ENCODE peak calls at places on chromosomes 6 and 20, in four cellular contexts. One of them, this sample, is unnamed.

GRCh38 chr6:52976591-52977035 is 18.5 kb downstream of the GSTA4 start:
- DNase-seq in suprapubic skin: no peak
- DNase-seq in left ventricle myocardium inferior: no peak
- DNase-seq in psoas muscle: peak; percentile 28
- DNase-seq in this sample: no peak

GRCh38 chr20:62761058-62761758 is 35.1 kb upstream of the MRGBP start:
- DNase-seq in suprapubic skin: no peak
- DNase-seq in left ventricle myocardium inferior: no peak
- DNase-seq in psoas muscle: peak; percentile 11
- DNase-seq in this sample: no peak

GRCh38 chr6:163651910-163652309 is 237.4 kb downstream of the QKI start:
- DNase-seq in suprapubic skin: no peak
- DNase-seq in left ventricle myocardium inferior: no peak
- DNase-seq in psoas muscle: no peak
- DNase-seq in this sample: no peak

GRCh38 chr6:155498370-155498769 is 42.7 kb upstream of the NOX3 start:
- DNase-seq in suprapubic skin: no peak
- DNase-seq in left ventricle myocardium inferior: no peak
- DNase-seq in psoas muscle: no peak
- DNase-seq in this sample: no peak

GRCh38 chr6:68134796-68135195 is 500.3 kb upstream of the ADGRB3 start:
- DNase-seq in suprapubic skin: no peak
- DNase-seq in left ventricle myocardium inferior: no peak
- DNase-seq in psoas muscle: no peak
- DNase-seq in this sample: no peak

GRCh38 chr6:155628315-155628714 is 172.7 kb upstream of the NOX3 start:
- DNase-seq in suprapubic skin: no peak
- DNase-seq in left ventricle myocardium inferior: no peak
- DNase-seq in psoas muscle: no peak
- DNase-seq in this sample: no peak

GRCh38 chr6:147870745-147871144 is 362.3 kb downstream of the SAMD5 start:
- DNase-seq in suprapubic skin: no peak
- DNase-seq in left ventricle myocardium inferior: no peak
- DNase-seq in psoas muscle: no peak
- DNase-seq in this sample: no peak

GRCh38 chr6:129604321-129604720 is 105.7 kb downstream of the ARHGAP18 start:
- DNase-seq in suprapubic skin: no peak
- DNase-seq in left ventricle myocardium inferior: no peak
- DNase-seq in psoas muscle: no peak
- DNase-seq in this sample: no peak

GRCh38 chr6:3405679-3406078 is 51.2 kb downstream of the SLC22A23 start:
- DNase-seq in suprapubic skin: no peak
- DNase-seq in left ventricle myocardium inferior: no peak
- DNase-seq in psoas muscle: no peak
- DNase-seq in this sample: no peak

GRCh38 chr20:32451682-32452461 is 93.7 kb downstream of the ASXL1 start:
- DNase-seq in suprapubic skin: no peak
- DNase-seq in left ventricle myocardium inferior: peak; percentile 12
- DNase-seq in psoas muscle: no peak
- DNase-seq in this sample: no peak

GRCh38 chr20:48722002-48722731 is 105.6 kb downstream of the PREX1 start:
- DNase-seq in suprapubic skin: no peak
- DNase-seq in left ventricle myocardium inferior: no peak
- DNase-seq in psoas muscle: no peak
- DNase-seq in this sample: no peak

GRCh38 chr6:11324453-11325023 is 92.1 kb upstream of the NEDD9 start:
- DNase-seq in suprapubic skin: no peak
- DNase-seq in left ventricle myocardium inferior: no peak
- DNase-seq in psoas muscle: no peak
- DNase-seq in this sample: no peak

GRCh38 chr20:14232650-14233049 is 104.8 kb downstream of the FLRT3 start:
- DNase-seq in suprapubic skin: no peak
- DNase-seq in left ventricle myocardium inferior: no peak
- DNase-seq in psoas muscle: no peak
- DNase-seq in this sample: no peak

GRCh38 chr6:89597988-89598387 is 40.6 kb downstream of the LYRM2 start:
- DNase-seq in suprapubic skin: no peak
- DNase-seq in left ventricle myocardium inferior: no peak
- DNase-seq in psoas muscle: no peak
- DNase-seq in this sample: no peak

GRCh38 chr20:61482425-61482887 is 230.4 kb downstream of the CDH4 start:
- DNase-seq in suprapubic skin: no peak
- DNase-seq in left ventricle myocardium inferior: no peak
- DNase-seq in psoas muscle: no peak
- DNase-seq in this sample: no peak

GRCh38 chr6:72748759-72749158 is 126.9 kb downstream of the KCNQ5 start:
- DNase-seq in suprapubic skin: no peak
- DNase-seq in left ventricle myocardium inferior: no peak
- DNase-seq in psoas muscle: no peak
- DNase-seq in this sample: no peak

GRCh38 chr20:57514273-57514751 is 10.6 kb downstream of the CTCFL start:
- DNase-seq in suprapubic skin: peak; percentile 86
- DNase-seq in left ventricle myocardium inferior: peak; percentile 45
- DNase-seq in psoas muscle: peak; percentile 45
- DNase-seq in this sample: no peak

GRCh38 chr6:47484616-47485015 is 7.0 kb downstream of the CD2AP start:
- DNase-seq in suprapubic skin: no peak
- DNase-seq in left ventricle myocardium inferior: no peak
- DNase-seq in psoas muscle: no peak
- DNase-seq in this sample: no peak

GRCh38 chr6:52020961-52021570 is 66.3 kb downstream of the PKHD1 start:
- DNase-seq in suprapubic skin: no peak
- DNase-seq in left ventricle myocardium inferior: no peak
- DNase-seq in psoas muscle: no peak
- DNase-seq in this sample: no peak

GRCh38 chr20:1002682-1003561 is 811 bp upstream of the RSPO4 start:
- DNase-seq in suprapubic skin: no peak
- DNase-seq in left ventricle myocardium inferior: no peak
- DNase-seq in psoas muscle: no peak
- DNase-seq in this sample: no peak

GRCh38 chr6:8830794-8831193 is 395.4 kb upstream of the SLC35B3 start:
- DNase-seq in suprapubic skin: no peak
- DNase-seq in left ventricle myocardium inferior: no peak
- DNase-seq in psoas muscle: no peak
- DNase-seq in this sample: no peak

GRCh38 chr6:129863664-129864063 is 2.5 kb upstream of the TMEM244 start:
- DNase-seq in suprapubic skin: no peak
- DNase-seq in left ventricle myocardium inferior: no peak
- DNase-seq in psoas muscle: no peak
- DNase-seq in this sample: no peak

DNA sequence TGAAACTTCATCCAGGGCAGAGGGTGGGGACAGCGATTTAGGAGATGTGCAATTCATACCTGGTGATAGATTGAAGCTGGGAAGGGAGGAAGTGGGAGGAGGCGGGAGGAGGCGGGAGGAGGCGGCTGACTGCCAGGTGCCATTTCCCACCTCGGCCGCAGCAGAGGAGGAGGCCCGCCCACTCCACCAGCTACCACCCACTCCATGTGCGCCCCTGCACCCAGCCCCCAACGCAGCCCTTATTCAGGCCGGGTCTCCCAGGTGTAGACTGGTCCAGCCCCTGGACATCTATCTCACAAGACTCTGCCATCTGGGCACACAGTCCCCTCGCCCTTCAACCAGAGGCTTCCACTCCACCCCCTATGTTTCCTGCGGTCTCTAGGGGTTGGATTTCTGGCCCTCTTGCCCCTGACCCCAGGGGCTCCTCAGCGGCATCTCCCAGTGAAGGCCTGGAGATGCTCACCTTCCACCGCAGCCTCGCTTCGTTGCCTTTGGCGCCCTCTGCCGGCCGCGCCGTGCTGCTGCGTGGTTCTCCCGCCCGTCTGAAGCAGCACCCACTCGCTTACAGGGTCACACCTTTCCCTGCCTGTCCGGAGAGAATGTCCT is 32.6 kb upstream of the FAM83D start:
- DNase-seq in suprapubic skin: no peak
- DNase-seq in left ventricle myocardium inferior: peak; percentile 67
- DNase-seq in psoas muscle: peak; percentile 44
- DNase-seq in this sample: peak; percentile 78
- H3K4me3 ChIP-seq in suprapubic skin: peak overlapping the region; percentile 25
- H3K4me3 ChIP-seq in left ventricle myocardium inferior: peak overlapping the region; percentile 21
- H3K4me3 ChIP-seq in psoas muscle: no peak overlapping the region
- H3K4me3 ChIP-seq in this sample: peak overlapping the region; percentile 35

GRCh38 chr6:32439708-32440214 is at the start of gene HLA-DRA:
- DNase-seq in suprapubic skin: no peak
- DNase-seq in left ventricle myocardium inferior: no peak
- DNase-seq in psoas muscle: no peak
- DNase-seq in this sample: peak; percentile 43
- H3K4me1 ChIP-seq in suprapubic skin: peaks cover 4% of the 10 kb centered on the region
- H3K4me1 ChIP-seq in left ventricle myocardium inferior: peaks cover 9% of the 10 kb centered on the region
- H3K4me1 ChIP-seq in psoas muscle: no peaks in the 10 kb centered on the region
- H3K4me1 ChIP-seq in this sample: peaks cover 21% of the 10 kb centered on the region

GRCh38 chr6:122832515-122833228 is 43.6 kb downstream of the SMPDL3A start:
- DNase-seq in suprapubic skin: no peak
- DNase-seq in left ventricle myocardium inferior: no peak
- DNase-seq in psoas muscle: no peak
- DNase-seq in this sample: no peak
- H3K27ac ChIP-seq in suprapubic skin: no peak overlapping the region
- H3K27ac ChIP-seq in left ventricle myocardium inferior: no peak overlapping the region
- H3K27ac ChIP-seq in psoas muscle: no peak overlapping the region
- H3K27ac ChIP-seq in this sample: no peak overlapping the region

GRCh38 chr20:47356220-47356525 is 326 bp downstream of the ZMYND8 start:
- DNase-seq in suprapubic skin: no peak
- DNase-seq in left ventricle myocardium inferior: no peak
- DNase-seq in psoas muscle: no peak
- DNase-seq in this sample: no peak
- H3K4me3 ChIP-seq in suprapubic skin: peak overlapping the region; percentile 31
- H3K4me3 ChIP-seq in left ventricle myocardium inferior: peak overlapping the region; percentile 55
- H3K4me3 ChIP-seq in psoas muscle: peak overlapping the region; percentile 61
- H3K4me3 ChIP-seq in this sample: peak overlapping the region; percentile 93

GRCh38 chr20:44573501-44573869 is 8.9 kb upstream of the PKIG start:
- DNase-seq in suprapubic skin: no peak
- DNase-seq in left ventricle myocardium inferior: no peak
- DNase-seq in psoas muscle: no peak
- DNase-seq in this sample: no peak

GRCh38 chr20:44576297-44576696 is 6.1 kb upstream of the PKIG start:
- DNase-seq in suprapubic skin: no peak
- DNase-seq in left ventricle myocardium inferior: no peak
- DNase-seq in psoas muscle: no peak
- DNase-seq in this sample: no peak

GRCh38 chr20:44572551-44573500 is 9.6 kb upstream of the PKIG start:
- DNase-seq in suprapubic skin: no peak
- DNase-seq in left ventricle myocardium inferior: peak; percentile 66
- DNase-seq in psoas muscle: peak; percentile 44
- DNase-seq in this sample: no peak

GRCh38 chr20:44571367-44571766 is 11.0 kb upstream of the PKIG start:
- DNase-seq in suprapubic skin: no peak
- DNase-seq in left ventricle myocardium inferior: no peak
- DNase-seq in psoas muscle: no peak
- DNase-seq in this sample: peak; percentile 37

DNA sequence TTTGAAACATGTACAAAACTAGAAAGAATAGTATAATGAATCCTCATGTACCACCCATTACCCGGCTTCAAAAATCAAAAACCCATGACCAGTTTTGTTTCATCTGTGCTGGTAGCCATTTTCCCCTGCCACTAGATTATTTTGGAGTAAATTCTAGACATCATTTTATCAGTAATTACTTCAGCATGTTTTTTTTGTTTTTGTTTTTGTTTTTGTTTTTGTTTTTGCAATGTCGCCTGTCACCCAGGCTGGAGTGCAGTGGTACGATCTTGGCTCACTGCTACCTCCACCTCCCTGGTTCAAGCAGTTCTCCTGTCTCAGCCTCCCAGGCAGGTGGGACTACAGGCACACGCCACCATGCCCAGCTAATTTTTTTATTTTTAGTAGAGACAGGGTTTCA is 8.0 kb upstream of the PKIG start:
- DNase-seq in suprapubic skin: no peak
- DNase-seq in left ventricle myocardium inferior: no peak
- DNase-seq in psoas muscle: no peak
- DNase-seq in this sample: no peak
- H3K4me1 ChIP-seq in suprapubic skin: peaks cover 29% of the 10 kb centered on the region
- H3K4me1 ChIP-seq in left ventricle myocardium inferior: peaks cover 84% of the 10 kb centered on the region
- H3K4me1 ChIP-seq in psoas muscle: peaks cover 59% of the 10 kb centered on the region
- H3K4me1 ChIP-seq in this sample: no peaks in the 10 kb centered on the region

GRCh38 chr20:36775196-36775595 is 1.6 kb upstream of the DSN1 start:
- DNase-seq in suprapubic skin: no peak
- DNase-seq in left ventricle myocardium inferior: no peak
- DNase-seq in psoas muscle: no peak
- DNase-seq in this sample: no peak
- H3K27ac ChIP-seq in suprapubic skin: peak overlapping the region; percentile 94
- H3K27ac ChIP-seq in left ventricle myocardium inferior: peak overlapping the region; percentile 96
- H3K27ac ChIP-seq in psoas muscle: peak overlapping the region; percentile 90
- H3K27ac ChIP-seq in this sample: no peak overlapping the region

GRCh38 chr6:27592107-27592480 is 119.2 kb upstream of the ZNF184 start:
- DNase-seq in suprapubic skin: no peak
- DNase-seq in left ventricle myocardium inferior: no peak
- DNase-seq in psoas muscle: no peak
- DNase-seq in this sample: no peak

GRCh38 chr6:27592481-27593199 is 119.7 kb upstream of the ZNF184 start:
- DNase-seq in suprapubic skin: no peak
- DNase-seq in left ventricle myocardium inferior: no peak
- DNase-seq in psoas muscle: no peak
- DNase-seq in this sample: peak; percentile 25

GRCh38 chr6:27593861-27594260 is 121.0 kb upstream of the ZNF184 start:
- DNase-seq in suprapubic skin: no peak
- DNase-seq in left ventricle myocardium inferior: no peak
- DNase-seq in psoas muscle: no peak
- DNase-seq in this sample: no peak

GRCh38 chr6:27591660-27592059 is 118.8 kb upstream of the ZNF184 start:
- DNase-seq in suprapubic skin: no peak
- DNase-seq in left ventricle myocardium inferior: no peak
- DNase-seq in psoas muscle: no peak
- DNase-seq in this sample: no peak

GRCh38 chr6:27593200-27593818 is 120.4 kb upstream of the ZNF184 start:
- DNase-seq in suprapubic skin: no peak
- DNase-seq in left ventricle myocardium inferior: no peak
- DNase-seq in psoas muscle: no peak
- DNase-seq in this sample: no peak
- H3K4me3 ChIP-seq in suprapubic skin: no peak overlapping the region
- H3K4me3 ChIP-seq in left ventricle myocardium inferior: no peak overlapping the region
- H3K4me3 ChIP-seq in psoas muscle: peak overlapping the region; percentile 19
- H3K4me3 ChIP-seq in this sample: peak overlapping the region; percentile 56

DNA sequence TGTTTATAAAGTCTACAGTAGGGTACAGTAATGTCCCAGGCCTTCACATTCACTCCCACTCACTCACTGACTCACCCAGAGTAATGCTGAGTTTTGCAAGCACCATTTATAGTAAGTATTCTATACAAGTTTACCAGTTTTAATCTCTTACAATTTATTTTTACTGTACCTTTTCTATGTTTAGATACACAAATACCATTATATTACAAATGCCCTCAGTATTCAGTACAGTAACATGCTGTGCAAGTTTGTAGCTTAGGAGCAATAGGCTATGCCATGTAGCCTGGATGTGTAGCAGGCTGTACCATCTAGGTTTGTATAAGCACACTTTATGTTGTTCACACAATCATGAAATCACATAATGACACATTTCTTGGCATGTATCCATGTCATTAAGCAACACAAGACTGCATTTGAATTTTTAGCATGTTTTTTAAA is 673.6 kb downstream of the CD109 start:
- DNase-seq in suprapubic skin: no peak
- DNase-seq in left ventricle myocardium inferior: no peak
- DNase-seq in psoas muscle: no peak
- DNase-seq in this sample: no peak
- H3K4me1 ChIP-seq in suprapubic skin: no peaks in the 10 kb centered on the region
- H3K4me1 ChIP-seq in left ventricle myocardium inferior: no peaks in the 10 kb centered on the region
- H3K4me1 ChIP-seq in psoas muscle: no peaks in the 10 kb centered on the region
- H3K4me1 ChIP-seq in this sample: no peaks in the 10 kb centered on the region